ENCODE peak calls at places on chromosomes 13 and 19, in ten cellular contexts. Y, C, N, F, S, X, J, Q, O and E are unnamed samples.

GRCh38 chr13:38566526-38566925 is 120.4 kb upstream of the FREM2 start:
- DNase-seq in X (no peak), Q (no peak), O (no peak), S (no peak), Y (no peak), J (no peak), N (no peak), C (no peak), F (no peak), E (no peak)

GRCh38 chr13:80901111-80902014 is 560.4 kb upstream of the SPRY2 start:
- DNase-seq in C (no peak), X (no peak), Y (no peak), O (no peak), N (peak), S (no peak), F (no peak), J (no peak), Q (no peak), E (no peak)

GRCh38 chr13:20399961-20400360 is 125.7 kb downstream of the CRYL1 start:
- DNase-seq in S (no peak), C (no peak), N (no peak), J (no peak), X (no peak), Q (no peak), F (no peak), Y (no peak), O (peak), E (no peak)

GRCh38 chr13:76677047-76677446 is 209.2 kb downstream of the KCTD12 start:
- DNase-seq in F (peak), S (no peak), O (no peak), C (no peak), Q (no peak), J (no peak), X (peak), Y (no peak), N (peak), E (no peak)

GRCh38 chr19:17889609-17890214 is 18.0 kb downstream of the SLC5A5 start:
- DNase-seq in C (peak), F (no peak), Y (no peak), X (peak), N (peak), O (no peak), J (peak), Q (no peak), S (no peak), E (peak)

GRCh38 chr13:26656919-26657318 is 99.4 kb downstream of the WASF3 start:
- DNase-seq in Q (no peak), J (no peak), C (no peak), N (peak), S (no peak), O (no peak), F (no peak), Y (no peak), X (peak), E (no peak)

GRCh38 chr19:14769201-14769600 is 9.2 kb downstream of the ADGRE2 start:
- DNase-seq in C (no peak), Y (no peak), S (no peak), N (no peak), O (no peak), J (no peak), X (no peak), Q (no peak), F (no peak), E (no peak)

GRCh38 chr13:61162636-61163035 is 253.0 kb downstream of the PCDH20 start:
- DNase-seq in Y (no peak), N (no peak), F (no peak), O (no peak), Q (no peak), X (no peak), J (no peak), C (no peak), S (no peak), E (no peak)

GRCh38 chr19:23415034-23415433 is 19.8 kb upstream of the ZNF91 start:
- DNase-seq in F (no peak), X (no peak), Q (no peak), C (no peak), J (no peak), O (no peak), N (no peak), S (peak), Y (no peak), E (no peak)

GRCh38 chr13:95743192-95743591 is 66.3 kb downstream of the DNAJC3 start:
- DNase-seq in S (no peak), N (no peak), Q (no peak), Y (no peak), C (no peak), O (no peak), J (no peak), F (no peak), X (no peak), E (no peak)

GRCh38 chr13:66009241-66009640 is 1220.9 kb downstream of the PCDH9 start:
- DNase-seq in Y (no peak), O (no peak), J (no peak), F (no peak), C (no peak), X (no peak), Q (no peak), N (no peak), S (no peak), E (no peak)

GRCh38 chr13:30340367-30341184 is 33.2 kb upstream of the KATNAL1 start:
- DNase-seq in Q (no peak), N (peak), Y (peak), O (no peak), C (no peak), S (peak), J (no peak), F (peak), X (peak), E (no peak)

GRCh38 chr19:3618144-3618810 is 8.3 kb downstream of the CACTIN start:
- DNase-seq in C (no peak), O (peak), Q (peak), S (peak), J (peak), N (peak), X (peak), F (peak), Y (no peak), E (peak)

GRCh38 chr13:43127827-43128226 is 104.4 kb downstream of the DNAJC15 start:
- DNase-seq in Y (no peak), X (no peak), Q (peak), S (no peak), J (peak), C (no peak), O (no peak), F (no peak), N (no peak), E (peak)

GRCh38 chr19:13841339-13842293 is 35.3 kb upstream of the NANOS3 start:
- DNase-seq in Y (no peak), O (peak), X (no peak), J (no peak), N (no peak), S (peak), Q (no peak), F (no peak), C (no peak), E (no peak)

GRCh38 chr13:50850445-50850844 is 7.0 kb upstream of the DLEU7 start:
- DNase-seq in S (no peak), J (no peak), O (no peak), N (no peak), Q (no peak), F (no peak), X (no peak), C (no peak), Y (no peak), E (no peak)

GRCh38 chr19:14758816-14759215 is 19.5 kb downstream of the ADGRE2 start:
- DNase-seq in X (no peak), F (no peak), Q (no peak), J (no peak), Y (no peak), O (no peak), C (no peak), N (no peak), S (no peak), E (no peak)

GRCh38 chr13:102566513-102566912 is 30.3 kb upstream of the TPP2 start:
- DNase-seq in F (no peak), J (no peak), C (no peak), N (no peak), Y (no peak), O (no peak), X (no peak), Q (no peak), S (no peak), E (no peak)

GRCh38 chr13:114065141-114065925 is 67.1 kb downstream of the RASA3 start:
- DNase-seq in Q (peak), J (peak), S (peak), N (peak), Y (peak), C (peak), O (peak), X (peak), F (peak), E (peak)

GRCh38 chr19:57171551-57172081 is 4.3 kb upstream of the DUXA start:
- DNase-seq in Q (peak), J (peak), F (peak), S (peak), O (no peak), Y (no peak), C (peak), X (peak), N (peak), E (peak)

GRCh38 chr13:100550433-100550832 is 38.2 kb downstream of the GGACT start:
- DNase-seq in C (no peak), J (no peak), N (peak), O (no peak), S (no peak), Y (peak), F (peak), Q (no peak), X (peak), E (no peak)

GRCh38 chr13:102323505-102323904 is 78.3 kb downstream of the FGF14 start:
- DNase-seq in S (no peak), X (no peak), F (no peak), Q (no peak), Y (no peak), O (no peak), J (no peak), N (no peak), C (no peak), E (no peak)

GRCh38 chr19:15374105-15374651 is 5.4 kb downstream of the AKAP8 start:
- DNase-seq in J (no peak), Q (no peak), N (no peak), O (no peak), F (peak), X (no peak), C (no peak), Y (no peak), S (no peak), E (peak)

GRCh38 chr13:99331881-99332293 is 24.7 kb upstream of the GPR183 start:
- DNase-seq in J (peak), O (no peak), F (no peak), N (no peak), Q (no peak), S (no peak), Y (no peak), X (no peak), C (no peak), E (no peak)

GRCh38 chr19:58003153-58003828 is 671 bp upstream of the ZNF606 start:
- DNase-seq in Y (no peak), C (no peak), S (no peak), O (no peak), Q (no peak), F (no peak), J (no peak), X (peak), N (peak), E (no peak)

GRCh38 chr13:48144413-48145035 is 49.6 kb upstream of the MED4 start:
- DNase-seq in C (no peak), O (no peak), N (peak), Q (no peak), J (peak), F (no peak), S (peak), Y (no peak), X (peak), E (no peak)

GRCh38 chr19:17946965-17947784 is 14.4 kb downstream of the CCDC124 start:
- DNase-seq in O (no peak), S (no peak), Q (peak), Y (no peak), J (peak), X (peak), C (no peak), F (no peak), N (no peak), E (peak)

GRCh38 chr19:56507446-56508281 is at the start of gene ZNF471:
- DNase-seq in C (peak), X (peak), Q (no peak), N (peak), S (peak), Y (peak), J (peak), F (peak), O (peak), E (peak)

GRCh38 chr19:7535993-7536685 is 622 bp downstream of the PNPLA6 start:
- DNase-seq in N (no peak), S (no peak), F (no peak), Q (no peak), O (no peak), X (no peak), Y (no peak), J (no peak), C (no peak), E (no peak)

GRCh38 chr19:39768334-39768733 is 10.3 kb upstream of the LEUTX start:
- DNase-seq in Y (no peak), N (no peak), J (no peak), F (no peak), Q (no peak), S (no peak), O (no peak), C (no peak), X (no peak), E (no peak)
- TF ChIP-seq CTCF in Y (no peak), N (no peak), J (no peak), F (no peak), Q (no peak), S (no peak), O (no peak), C (no peak), X (no peak), E (no peak)

GRCh38 chr13:113014752-113015745 is 46.0 kb downstream of the MCF2L start:
- DNase-seq in Y (no peak), S (no peak), O (no peak), C (no peak), X (no peak), F (no peak), Q (no peak), J (no peak), N (no peak), E (no peak)

GRCh38 chr13:113018676-113019465 is 49.9 kb downstream of the MCF2L start:
- DNase-seq in J (no peak), O (no peak), S (no peak), C (no peak), F (no peak), N (no peak), Q (no peak), Y (no peak), X (no peak), E (no peak)

GRCh38 chr13:113017506-113018215 is 48.6 kb downstream of the MCF2L start:
- DNase-seq in J (no peak), C (no peak), Y (no peak), X (no peak), S (no peak), Q (no peak), F (no peak), N (no peak), O (no peak), E (no peak)

GRCh38 chr13:113015826-113016525 is 47.0 kb downstream of the MCF2L start:
- DNase-seq in Y (no peak), O (no peak), C (no peak), F (no peak), J (no peak), X (no peak), S (no peak), Q (no peak), N (no peak), E (no peak)

DNA sequence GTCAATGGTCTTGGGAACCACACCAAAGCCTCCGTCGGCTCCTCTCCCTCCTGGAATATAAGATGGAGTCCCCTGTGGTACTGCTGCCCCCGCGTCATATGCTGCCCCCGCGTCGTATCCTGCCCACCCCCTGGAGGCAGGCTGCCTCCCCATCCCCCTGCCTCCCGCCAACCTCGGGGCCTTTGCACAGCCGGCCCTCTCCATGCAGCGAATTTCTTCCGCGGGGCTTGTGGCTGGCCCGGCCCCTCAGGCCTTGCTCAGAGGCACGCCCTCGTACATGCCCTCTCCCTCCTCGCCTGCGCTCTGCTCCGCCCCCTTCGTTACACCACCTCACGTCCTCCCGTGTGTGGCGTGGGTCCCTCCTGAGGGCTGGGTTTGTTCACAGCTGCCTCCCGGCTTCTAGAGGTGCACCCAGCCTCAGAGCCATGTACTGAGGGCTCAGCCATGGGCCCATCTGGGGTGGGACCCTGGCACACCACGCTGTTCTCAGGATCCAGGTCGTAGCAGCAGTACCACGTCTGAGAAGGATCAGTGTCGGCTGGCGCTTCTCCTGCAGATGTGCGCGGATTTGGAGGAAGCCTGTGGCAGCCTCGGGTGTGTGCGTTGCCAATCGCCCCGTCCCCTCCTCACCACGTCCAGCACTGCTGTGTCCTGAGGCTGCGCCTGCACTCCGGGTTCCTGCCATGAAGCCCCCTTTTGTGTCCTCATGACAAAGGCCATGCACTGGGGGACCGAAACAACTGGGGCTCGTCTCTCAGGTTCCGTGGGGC is 47.7 kb downstream of the MCF2L start:
- DNase-seq in F (no peak), Y (no peak), O (no peak), S (no peak), X (no peak), J (no peak), Q (no peak), C (no peak), N (no peak), E (no peak)
- TF ChIP-seq CTCF in F (no peak), Y (no peak), O (no peak), S (no peak), X (no peak), J (no peak), Q (no peak), C (no peak), N (no peak), E (no peak)

GRCh38 chr19:53537523-53538377 is at the start of gene ZNF331:
- DNase-seq in F (peak), S (peak), O (peak), J (peak), C (peak), Y (no peak), N (peak), X (peak), Q (peak), E (peak)
- TF ChIP-seq CTCF in F (peak), S (peak), O (no peak), J (no peak), C (no peak), Y (peak), N (no peak), X (peak), Q (peak), E (no peak)

GRCh38 chr19:27777726-27778125 is 1435.2 kb downstream of the UQCRFS1 start:
- DNase-seq in O (no peak), C (no peak), N (no peak), F (no peak), Y (no peak), Q (no peak), X (no peak), J (no peak), S (no peak), E (no peak)
- TF ChIP-seq CTCF in O (no peak), C (no peak), N (peak), F (peak), Y (no peak), Q (peak), X (no peak), J (no peak), S (no peak), E (no peak)

DNA sequence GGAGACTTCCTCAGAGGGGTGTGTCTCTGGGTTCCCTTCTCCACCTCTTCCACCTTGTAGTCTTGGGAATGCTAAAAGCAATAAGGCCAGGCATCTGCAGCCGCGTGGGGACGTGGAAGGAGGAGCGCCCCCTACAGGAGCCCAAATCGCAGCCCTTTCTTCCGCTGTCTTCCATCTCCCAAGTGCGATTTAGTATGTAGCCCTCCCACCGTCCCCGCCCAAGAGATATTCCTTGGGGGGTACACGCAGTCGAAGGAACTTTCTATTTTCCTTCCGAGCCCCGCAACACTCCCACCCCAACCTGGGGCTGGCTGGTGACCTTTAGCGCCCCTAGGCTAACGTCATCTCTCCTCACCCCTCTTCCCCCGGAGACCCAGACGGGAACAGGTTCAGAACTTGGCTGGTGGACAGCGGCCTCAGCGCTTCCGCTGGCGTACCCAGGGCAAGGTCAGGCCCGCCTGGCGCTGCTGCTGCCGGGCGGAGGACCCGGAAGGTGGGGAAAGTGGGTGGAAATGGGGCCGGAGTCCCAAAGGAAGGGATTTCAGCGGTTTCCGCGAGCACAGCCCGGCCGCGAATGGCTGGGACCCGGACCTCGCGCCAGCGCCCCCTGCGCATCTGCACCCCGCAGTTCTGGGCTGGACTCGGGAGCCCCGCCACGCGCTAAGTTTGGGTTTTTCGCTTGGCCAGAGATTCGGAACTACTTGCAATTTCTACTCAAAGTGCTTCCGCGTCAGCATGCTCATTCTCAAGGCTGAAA is 2.1 kb upstream of the PCDH8 start:
- DNase-seq in Q (peak), S (peak), F (peak), C (peak), Y (no peak), X (peak), O (peak), N (peak), J (peak), E (peak)
- TF ChIP-seq CTCF in Q (peak), S (no peak), F (no peak), C (no peak), Y (peak), X (peak), O (no peak), N (no peak), J (no peak), E (no peak)

GRCh38 chr19:37654118-37654517 is 1.1 kb downstream of the ZFP30 start:
- DNase-seq in S (no peak), Q (no peak), C (peak), F (no peak), Y (no peak), O (no peak), J (no peak), N (peak), X (no peak), E (no peak)

GRCh38 chr19:37654525-37654832 is 786 bp downstream of the ZFP30 start:
- DNase-seq in N (peak), C (peak), X (no peak), Q (no peak), F (no peak), S (no peak), Y (no peak), J (no peak), O (no peak), E (no peak)

GRCh38 chr19:37654833-37655688 is at the start of gene ZFP30:
- DNase-seq in S (peak), N (peak), J (peak), X (peak), Q (peak), O (peak), F (peak), Y (peak), C (peak), E (peak)

GRCh38 chr19:37655689-37656491 is 625 bp upstream of the ZFP30 start:
- DNase-seq in N (peak), J (peak), C (peak), S (peak), F (peak), X (peak), Y (peak), Q (peak), O (peak), E (peak)
- TF ChIP-seq CTCF in N (no peak), J (no peak), C (no peak), S (no peak), F (no peak), X (no peak), Y (no peak), Q (peak), O (no peak), E (no peak)